ENCODE peak calls at places on chromosomes 16 and 17, in five cellular contexts. G is K562; X is kidney; D is epithelial cell of prostate; C is CD4-positive, CD25-positive, alpha-beta regulatory T cell. P is an unnamed sample.

GRCh38 chr17:28398280-28398981 is 7.6 kb downstream of the SLC46A1 start:
- DNase-seq in G (peak; percentile 20), D (no peak), X (no peak), C (no peak), P (no peak)

GRCh38 chr16:14180431-14181059 is 109.4 kb downstream of the MRTFB start:
- DNase-seq in C (no peak), D (no peak), X (no peak), G (no peak), P (no peak)

GRCh38 chr16:53999841-54000240 is 286.7 kb downstream of the IRX3 start:
- DNase-seq in D (no peak), C (no peak), X (no peak), G (no peak), P (no peak)

GRCh38 chr16:85490971-85491771 is 122.0 kb upstream of the GSE1 start:
- DNase-seq in C (peak; percentile 8), G (peak; percentile 81), D (no peak), X (no peak), P (no peak)

GRCh38 chr16:27556471-27556870 is 6.5 kb downstream of the KATNIP start:
- DNase-seq in X (no peak), D (no peak), G (no peak), C (no peak), P (no peak)

GRCh38 chr17:57552114-57552601 is 192.9 kb downstream of the CCDC182 start:
- DNase-seq in G (peak; percentile 68), C (no peak), X (no peak), D (no peak), P (no peak)

GRCh38 chr17:50817142-50817751 is 18.1 kb upstream of the WFIKKN2 start:
- DNase-seq in C (peak; percentile 53), D (no peak), G (peak; percentile 71), X (no peak), P (peak; percentile 48)

GRCh38 chr17:6712058-6712853 is 913 bp downstream of the SLC13A5 start:
- DNase-seq in D (peak; percentile 36), X (no peak), G (no peak), C (no peak), P (no peak)

GRCh38 chr17:17921192-17922082 is 50.8 kb downstream of the TOM1L2 start:
- DNase-seq in D (peak; percentile 61), G (peak; percentile 72), X (no peak), C (no peak), P (peak; percentile 93)

GRCh38 chr16:1146409-1146808 is 6.5 kb upstream of the CACNA1H start:
- DNase-seq in D (no peak), C (no peak), X (no peak), G (peak; percentile 37), P (no peak)

GRCh38 chr16:77211880-77212735 is 12.9 kb downstream of the SYCE1L start:
- DNase-seq in C (peak; percentile 74), D (no peak), X (peak; percentile 86), G (peak; percentile 55), P (peak; percentile 62)

GRCh38 chr17:66629762-66630161 is 205.2 kb upstream of the CACNG5 start:
- DNase-seq in X (no peak), D (no peak), C (no peak), G (no peak), P (no peak)

GRCh38 chr17:58403312-58403711 is 14.0 kb downstream of the RNF43 start:
- DNase-seq in C (no peak), X (no peak), G (no peak), D (no peak), P (peak; percentile 15)

GRCh38 chr16:89183975-89184684 is 12.6 kb downstream of the CDH15 start:
- DNase-seq in D (no peak), C (no peak), X (no peak), G (peak; percentile 34), P (no peak)

GRCh38 chr16:89183463-89183862 is 11.9 kb downstream of the CDH15 start:
- DNase-seq in X (no peak), G (no peak), D (no peak), C (no peak), P (no peak)

GRCh38 chr16:89185062-89185751 is 13.7 kb downstream of the CDH15 start:
- DNase-seq in C (peak; percentile 66), G (no peak), D (no peak), X (peak; percentile 61), P (peak; percentile 72)

GRCh38 chr16:89187337-89188063 is 12.8 kb downstream of the SLC22A31 start:
- DNase-seq in X (peak; percentile 64), C (peak; percentile 65), D (no peak), G (peak; percentile 28), P (no peak)

DNA sequence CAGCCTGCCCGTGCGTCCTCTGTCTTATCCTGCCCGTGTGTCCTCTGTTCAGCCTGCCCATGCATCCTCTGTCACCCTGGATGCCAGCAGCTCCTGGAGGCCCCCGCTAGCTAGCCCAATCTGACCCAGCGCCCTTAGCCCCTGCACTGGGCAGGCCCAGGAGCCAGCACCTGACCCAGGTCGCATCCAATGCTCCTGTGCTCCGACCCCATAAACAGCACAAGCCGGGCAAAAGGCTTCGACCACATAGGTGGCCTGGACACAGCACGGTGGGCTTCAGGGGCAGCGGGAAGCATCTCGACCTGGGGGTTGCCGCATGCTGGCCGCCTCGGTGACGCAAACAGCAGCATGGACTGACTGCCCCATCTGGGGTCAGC is 13.1 kb downstream of the CDH15 start:
- DNase-seq in D (no peak), C (no peak), G (no peak), X (no peak), P (no peak)
- H3K27ac ChIP-seq in D (no peak overlapping the region), C (no peak overlapping the region), G (no peak overlapping the region), X (no peak overlapping the region), P (no peak overlapping the region)

GRCh38 chr17:63524051-63524450 is 893 bp downstream of the KCNH6 start:
- DNase-seq in C (no peak), G (no peak), D (no peak), X (no peak), P (no peak)
- H3K27ac ChIP-seq in C (no peak overlapping the region), G (no peak overlapping the region), D (no peak overlapping the region), X (no peak overlapping the region), P (no peak overlapping the region)

GRCh38 chr16:62638964-62639861 is 603.0 kb upstream of the CDH8 start:
- DNase-seq in C (no peak), D (no peak), X (no peak), G (no peak), P (no peak)

GRCh38 chr16:62642677-62643076 is 606.4 kb upstream of the CDH8 start:
- DNase-seq in C (no peak), X (no peak), D (no peak), G (no peak), P (no peak)

GRCh38 chr16:62648256-62648655 is 612.0 kb upstream of the CDH8 start:
- DNase-seq in C (no peak), G (no peak), X (no peak), D (no peak), P (no peak)

GRCh38 chr16:62639890-62640289 is 603.7 kb upstream of the CDH8 start:
- DNase-seq in X (no peak), G (no peak), C (no peak), D (no peak), P (no peak)

GRCh38 chr16:62644030-62644812 is 608.0 kb upstream of the CDH8 start:
- DNase-seq in C (no peak), D (no peak), G (no peak), X (no peak), P (no peak)
- H3K27ac ChIP-seq in C (no peak overlapping the region), D (no peak overlapping the region), G (no peak overlapping the region), X (no peak overlapping the region), P (no peak overlapping the region)

GRCh38 chr16:64088838-64089237 is 1033.0 kb downstream of the CDH11 start:
- DNase-seq in G (no peak), X (no peak), D (no peak), C (no peak), P (no peak)
- H3K27ac ChIP-seq in G (no peak overlapping the region), X (no peak overlapping the region), D (no peak overlapping the region), C (no peak overlapping the region), P (no peak overlapping the region)

DNA sequence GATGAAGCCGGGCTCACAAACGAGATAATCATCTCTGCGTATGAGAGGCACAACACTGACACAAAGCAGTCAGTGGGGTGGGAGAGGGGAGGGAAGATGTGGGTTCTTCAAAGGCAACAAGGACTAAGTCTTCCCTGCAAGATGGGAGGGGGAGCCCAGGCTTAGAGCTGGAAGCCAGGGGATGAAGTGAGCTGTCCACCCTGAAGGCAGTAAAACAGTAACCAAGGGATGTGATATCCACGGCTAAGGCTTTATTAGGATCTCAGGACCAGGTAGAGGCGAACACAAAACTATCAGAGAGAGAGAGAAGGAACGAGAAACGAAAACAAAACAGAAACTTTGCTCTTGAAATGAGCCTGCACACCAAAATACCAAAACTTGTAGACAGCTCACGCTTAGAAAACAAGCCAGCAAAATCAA is 115.9 kb downstream of the DYNLRB2 start:
- DNase-seq in C (peak; percentile 55), D (no peak), G (no peak), X (no peak), P (no peak)
- H3K27ac ChIP-seq in C (peak overlapping the region; percentile 87), D (no peak overlapping the region), G (no peak overlapping the region), X (no peak overlapping the region), P (no peak overlapping the region)

DNA sequence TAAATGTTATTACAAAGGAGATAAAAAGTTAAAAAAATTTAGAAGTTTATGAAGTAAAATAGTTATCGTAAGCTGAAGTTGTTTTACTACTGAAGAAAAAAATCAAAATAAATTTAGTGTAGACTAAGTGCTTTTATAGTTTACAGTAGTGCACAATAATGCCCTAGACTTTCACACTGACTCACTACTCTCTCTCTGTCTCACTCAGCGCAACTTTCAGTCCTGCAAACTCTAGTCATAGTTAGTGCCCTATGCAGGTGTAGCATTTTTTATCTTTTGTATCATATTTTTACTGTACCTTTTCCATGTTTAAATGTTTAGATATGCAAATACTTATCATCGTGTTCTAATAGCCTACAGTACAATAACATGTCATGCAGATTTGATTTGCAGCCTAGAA is 17.7 kb upstream of the TOM1L1 start:
- DNase-seq in D (no peak), X (no peak), G (no peak), C (no peak), P (no peak)
- H3K27ac ChIP-seq in D (no peak overlapping the region), X (no peak overlapping the region), G (no peak overlapping the region), C (no peak overlapping the region), P (no peak overlapping the region)